ENCODE peak calls at places on chromosome X, in four cellular contexts. Z, W, H and O are unnamed samples.

GRCh38 chrX:123854329-123854728 is 5.5 kb upstream of the XIAP start:
- DNase-seq in Z (no peak), H (no peak), W (no peak), O (no peak)

GRCh38 chrX:70030242-70030823 is 19.4 kb downstream of the AWAT2 start:
- DNase-seq in H (peak), W (peak), Z (no peak), O (peak)

GRCh38 chrX:139936259-139936658 is 3.4 kb upstream of the ATP11C start:
- DNase-seq in H (no peak), W (no peak), Z (no peak), O (no peak)

GRCh38 chrX:119240356-119240755 is 4.3 kb downstream of the PGRMC1 start:
- DNase-seq in W (no peak), H (peak), Z (no peak), O (no peak)

GRCh38 chrX:12978205-12979010 is 3.5 kb downstream of the TMSB4X start:
- DNase-seq in Z (no peak), H (peak), W (peak), O (no peak)

GRCh38 chrX:119181491-119181890 is 53.9 kb upstream of the KIAA1210 start:
- DNase-seq in Z (no peak), H (peak), W (no peak), O (no peak)

GRCh38 chrX:134538316-134538715 is 78.4 kb downstream of the HPRT1 start:
- DNase-seq in W (no peak), H (no peak), Z (no peak), O (no peak)

GRCh38 chrX:120769576-120770341 is 105.9 kb downstream of the CT47B1 start:
- DNase-seq in W (no peak), H (peak), Z (no peak), O (no peak)

GRCh38 chrX:150547511-150548115 is 20.8 kb upstream of the MTM1 start:
- DNase-seq in Z (peak), W (peak), H (peak), O (peak)

GRCh38 chrX:17697191-17697590 is 40.1 kb upstream of the SCML1 start:
- DNase-seq in W (no peak), Z (no peak), H (peak), O (no peak)

GRCh38 chrX:139932077-139932900 is 564 bp downstream of the ATP11C start:
- DNase-seq in H (peak), Z (peak), W (peak), O (peak)

GRCh38 chrX:57929373-57929772 is 19.1 kb upstream of the ZXDA start:
- DNase-seq in Z (no peak), H (peak), W (no peak), O (no peak)

GRCh38 chrX:152913915-152914314 is 16.0 kb downstream of the ZNF185 start:
- DNase-seq in Z (no peak), H (no peak), W (peak), O (no peak)

GRCh38 chrX:15598031-15598430 is 2.7 kb downstream of the ACE2 start:
- DNase-seq in W (no peak), Z (no peak), H (no peak), O (no peak)

GRCh38 chrX:80431502-80431832 is 11.2 kb downstream of the TENT5D start:
- DNase-seq in W (no peak), H (no peak), Z (no peak), O (no peak)

GRCh38 chrX:11129546-11129945 is 18.4 kb downstream of the HCCS start:
- DNase-seq in W (no peak), H (no peak), Z (no peak), O (no peak)

GRCh38 chrX:14095702-14096101 is 66.0 kb upstream of the GEMIN8 start:
- DNase-seq in W (peak), Z (peak), H (peak), O (peak)

GRCh38 chrX:118536687-118537461 is 41.3 kb downstream of the DOCK11 start:
- DNase-seq in W (no peak), Z (no peak), H (peak), O (no peak)

GRCh38 chrX:134807039-134807729 is 148.9 kb upstream of the PLAC1 start:
- DNase-seq in W (peak), Z (peak), H (peak), O (peak)

GRCh38 chrX:153922932-153923857 is 2.9 kb downstream of the ARHGAP4 start:
- DNase-seq in W (peak), Z (peak), H (peak), O (no peak)

GRCh38 chrX:71489540-71489939 is 43.4 kb upstream of the OGT start:
- DNase-seq in W (no peak), H (no peak), Z (no peak), O (no peak)

GRCh38 chrX:74506310-74507115 is 85.2 kb downstream of the SLC16A2 start:
- DNase-seq in W (no peak), Z (no peak), H (no peak), O (no peak)

GRCh38 chrX:72095370-72095769 is 36.3 kb downstream of the RTL5 start:
- DNase-seq in W (no peak), H (peak), Z (no peak), O (no peak)

GRCh38 chrX:153611298-153612095 is 12.6 kb upstream of the CCNQ start:
- DNase-seq in W (no peak), Z (no peak), H (no peak), O (no peak)

GRCh38 chrX:110795645-110796510 is at the start of gene CHRDL1:
- DNase-seq in H (no peak), W (peak), Z (peak), O (peak)

GRCh38 chrX:6228720-6229119 is at the start of gene NLGN4X:
- DNase-seq in H (no peak), Z (no peak), W (no peak), O (no peak)

GRCh38 chrX:19332983-19333382 is 10.7 kb upstream of the PDHA1 start:
- DNase-seq in W (no peak), H (peak), Z (no peak), O (no peak)

GRCh38 chrX:67610282-67610681 is 66.5 kb downstream of the AR start:
- DNase-seq in W (no peak), Z (no peak), H (no peak), O (no peak)

GRCh38 chrX:21153503-21153902 is 220.7 kb upstream of the CNKSR2 start:
- DNase-seq in H (peak), W (no peak), Z (peak), O (no peak)

GRCh38 chrX:110003167-110004156 is 548 bp downstream of the TMEM164 start:
- DNase-seq in W (no peak), Z (peak), H (peak), O (peak)

GRCh38 chrX:131711478-131711867 is 167.6 kb downstream of the OR13H1 start:
- DNase-seq in H (no peak), W (no peak), Z (no peak), O (no peak)
- H3K4me3 ChIP-seq in H (no peak), W (no peak), Z (no peak), O (no peak)

GRCh38 chrX:55908685-55909212 is 191.2 kb downstream of the RRAGB start:
- DNase-seq in H (peak), Z (peak), W (no peak), O (no peak)

GRCh38 chrX:55907968-55908607 is 190.5 kb downstream of the RRAGB start:
- DNase-seq in H (peak), Z (peak), W (no peak), O (peak)
- H3K4me3 ChIP-seq in H (peak), Z (peak), W (no peak), O (peak)

GRCh38 chrX:115564243-115564642 is 3.3 kb downstream of the PLS3 start:
- DNase-seq in W (no peak), H (no peak), Z (no peak), O (no peak)
- H3K4me3 ChIP-seq in W (no peak), H (peak), Z (peak), O (no peak)

DNA sequence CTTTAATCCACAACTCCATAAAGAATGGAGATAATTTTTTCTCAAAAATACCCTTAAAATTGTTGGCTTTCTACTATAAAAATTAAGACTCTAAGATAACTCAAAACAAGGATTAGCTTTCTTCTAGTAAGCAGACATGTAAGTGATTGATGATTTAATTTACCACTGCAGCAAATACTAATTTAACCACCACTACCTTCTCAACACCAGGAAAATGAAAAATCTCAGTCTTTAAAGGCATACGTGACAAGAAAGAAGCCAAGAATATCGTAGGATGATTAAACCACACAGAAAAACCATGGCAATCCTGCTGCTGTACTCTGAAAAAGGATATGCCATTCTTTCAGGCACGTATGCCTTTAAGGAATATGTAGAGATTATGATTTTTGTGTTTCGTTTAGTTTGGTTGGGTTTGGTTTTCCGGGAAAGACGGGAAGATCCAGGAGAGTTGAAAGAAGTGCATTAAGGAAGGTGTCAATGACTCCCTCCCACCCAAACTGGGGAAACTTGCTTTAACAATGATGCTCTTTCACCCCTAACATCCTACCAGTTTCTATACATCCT is 881 bp downstream of the LRCH2 start:
- DNase-seq in H (no peak), W (no peak), Z (no peak), O (no peak)
- H3K4me3 ChIP-seq in H (peak), W (peak), Z (peak), O (peak)

GRCh38 chrX:49167740-49168108 is 4.0 kb upstream of the PLP2 start:
- DNase-seq in W (no peak), Z (no peak), H (no peak), O (no peak)

GRCh38 chrX:49163555-49164419 is 1.2 kb downstream of the MAGIX start:
- DNase-seq in Z (peak), W (peak), H (peak), O (peak)

GRCh38 chrX:49166914-49167739 is 4.6 kb downstream of the MAGIX start:
- DNase-seq in H (peak), W (no peak), Z (peak), O (peak)

GRCh38 chrX:49164589-49165360 is 2.2 kb downstream of the MAGIX start:
- DNase-seq in Z (no peak), W (no peak), H (no peak), O (no peak)

GRCh38 chrX:49165901-49166881 is 3.6 kb downstream of the MAGIX start:
- DNase-seq in Z (peak), W (no peak), H (peak), O (peak)
- H3K4me3 ChIP-seq in Z (peak), W (no peak), H (peak), O (peak)